ENCODE peak calls at places on chromosomes 2 and 18, in eight cellular contexts. S is NCI-H1694, B is aorta, L is iris pigment epithelial cell, Q is uterus, M is type B pancreatic cell, V is memory B cell, N is NCI-H1092 treated with DMSO at 0.1 percent for 48 hours. W is an unnamed sample.

GRCh38 chr2:1650474-1650872 is 93.8 kb downstream of the PXDN start:
- DNase-seq in S (no peak), B (no peak), L (no peak), Q (no peak), M (no peak), V (no peak), N (no peak), W (no peak)

GRCh38 chr2:24049485-24050021 is at the start of gene FKBP1B:
- DNase-seq in S (peak), B (peak), L (peak), Q (peak), M (peak), V (peak), N (peak), W (no peak)

GRCh38 chr2:62741127-62741526 is 35.6 kb downstream of the EHBP1 start:
- DNase-seq in S (no peak), B (no peak), L (no peak), Q (no peak), M (no peak), V (no peak), N (no peak), W (no peak)

GRCh38 chr18:62384068-62384467 is 59.0 kb downstream of the TNFRSF11A start:
- DNase-seq in S (no peak), B (no peak), L (no peak), Q (no peak), M (no peak), V (no peak), N (no peak), W (no peak)

GRCh38 chr18:48441405-48441881 is 32.3 kb upstream of the ZBTB7C start:
- DNase-seq in S (no peak), B (peak), L (no peak), Q (peak), M (no peak), V (no peak), N (peak), W (no peak)

GRCh38 chr2:197107291-197108269 is 181.1 kb upstream of the PGAP1 start:
- DNase-seq in S (no peak), B (no peak), L (peak), Q (peak), M (no peak), V (no peak), N (no peak), W (no peak)

GRCh38 chr2:216829533-216829932 is 30.3 kb downstream of the TNP1 start:
- DNase-seq in S (peak), B (peak), L (peak), Q (peak), M (no peak), V (no peak), N (peak), W (no peak)

GRCh38 chr2:19897623-19898245 is 4.0 kb downstream of the TTC32 start:
- DNase-seq in S (no peak), B (no peak), L (no peak), Q (no peak), M (no peak), V (no peak), N (no peak), W (no peak)

GRCh38 chr2:54574107-54574859 is 118.2 kb downstream of the SPTBN1 start:
- DNase-seq in S (no peak), B (no peak), L (peak), Q (no peak), M (no peak), V (no peak), N (no peak), W (peak)

GRCh38 chr2:232721882-232722281 is 24.8 kb downstream of the GIGYF2 start:
- DNase-seq in S (no peak), B (no peak), L (no peak), Q (no peak), M (no peak), V (no peak), N (no peak), W (no peak)

GRCh38 chr18:48787523-48788151 is 163.1 kb downstream of the SMAD7 start:
- DNase-seq in S (no peak), B (peak), L (peak), Q (peak), M (no peak), V (no peak), N (no peak), W (no peak)

GRCh38 chr2:109601693-109602250 is 12.0 kb downstream of the SEPTIN10 start:
- DNase-seq in S (no peak), B (no peak), L (no peak), Q (no peak), M (no peak), V (no peak), N (no peak), W (no peak)

GRCh38 chr18:77114564-77115391 is 17.8 kb downstream of the MBP start:
- DNase-seq in S (no peak), B (peak), L (peak), Q (peak), M (no peak), V (no peak), N (no peak), W (peak)

GRCh38 chr2:100802076-100802475 is 17.9 kb upstream of the NPAS2 start:
- DNase-seq in S (no peak), B (no peak), L (no peak), Q (no peak), M (no peak), V (no peak), N (no peak), W (no peak)

GRCh38 chr2:24375349-24376087 is 15.2 kb upstream of the ITSN2 start:
- DNase-seq in S (no peak), B (no peak), L (no peak), Q (no peak), M (no peak), V (no peak), N (no peak), W (no peak)

GRCh38 chr2:186862869-186863709 is 14.1 kb upstream of the ZSWIM2 start:
- DNase-seq in S (peak), B (no peak), L (peak), Q (no peak), M (no peak), V (no peak), N (peak), W (no peak)

GRCh38 chr18:54233228-54233625 is 8.8 kb upstream of the MBD2 start:
- DNase-seq in S (peak), B (no peak), L (peak), Q (no peak), M (no peak), V (no peak), N (no peak), W (no peak)

GRCh38 chr2:216698895-216699294 is 3.5 kb upstream of the IGFBP5 start:
- DNase-seq in S (peak), B (peak), L (peak), Q (no peak), M (no peak), V (no peak), N (peak), W (no peak)

GRCh38 chr2:54331095-54331835 is 75.2 kb upstream of the TSPYL6 start:
- DNase-seq in S (no peak), B (no peak), L (no peak), Q (no peak), M (no peak), V (peak), N (no peak), W (no peak)

GRCh38 chr2:60745761-60746160 is 10.3 kb upstream of the PAPOLG start:
- DNase-seq in S (no peak), B (no peak), L (no peak), Q (no peak), M (no peak), V (no peak), N (no peak), W (peak)

GRCh38 chr18:54479365-54479764 is 111.7 kb upstream of the DYNAP start:
- DNase-seq in S (no peak), B (no peak), L (no peak), Q (no peak), M (no peak), V (no peak), N (no peak), W (no peak)

GRCh38 chr18:13471971-13472628 is 253.5 kb downstream of the LDLRAD4 start:
- DNase-seq in S (no peak), B (no peak), L (no peak), Q (no peak), M (no peak), V (no peak), N (peak), W (no peak)

GRCh38 chr2:157056200-157056676 is 201.3 kb upstream of the GALNT5 start:
- DNase-seq in S (no peak), B (no peak), L (peak), Q (no peak), M (no peak), V (no peak), N (no peak), W (no peak)

GRCh38 chr2:236972491-236973379 is 113.0 kb upstream of the COPS8 start:
- DNase-seq in S (no peak), B (peak), L (peak), Q (no peak), M (no peak), V (no peak), N (peak), W (no peak)

GRCh38 chr2:176585291-176585690 is 316.0 kb downstream of the MTX2 start:
- DNase-seq in S (no peak), B (no peak), L (no peak), Q (no peak), M (no peak), V (no peak), N (no peak), W (no peak)

GRCh38 chr2:62966995-62967394 is 83.6 kb upstream of the OTX1 start:
- DNase-seq in S (no peak), B (no peak), L (no peak), Q (no peak), M (no peak), V (no peak), N (no peak), W (peak)

GRCh38 chr2:45813003-45813601 is 161.6 kb downstream of the PRKCE start:
- DNase-seq in S (no peak), B (no peak), L (peak), Q (peak), M (no peak), V (no peak), N (peak), W (no peak)

GRCh38 chr2:241126771-241127202 is 22.5 kb downstream of the PASK start:
- DNase-seq in S (no peak), B (peak), L (no peak), Q (no peak), M (no peak), V (no peak), N (no peak), W (no peak)

GRCh38 chr2:216833076-216833475 is 26.8 kb downstream of the TNP1 start:
- DNase-seq in S (no peak), B (no peak), L (no peak), Q (no peak), M (no peak), V (no peak), N (no peak), W (no peak)

GRCh38 chr2:136004920-136005319 is 19.5 kb upstream of the DARS1 start:
- DNase-seq in S (no peak), B (no peak), L (no peak), Q (no peak), M (no peak), V (no peak), N (no peak), W (no peak)

GRCh38 chr2:236568068-236568921 is 1.3 kb upstream of the ACKR3 start:
- DNase-seq in S (no peak), B (peak), L (no peak), Q (peak), M (no peak), V (peak), N (no peak), W (no peak)

GRCh38 chr2:8627019-8627691 is 54.7 kb upstream of the ID2 start:
- DNase-seq in S (no peak), B (no peak), L (no peak), Q (no peak), M (no peak), V (no peak), N (no peak), W (no peak)

W was measured in CMK.